ENCODE peak calls at places on chromosomes 4 and X, in six cellular contexts. Z is cardiac muscle cell, U is ascending aorta, M is HCT116, I is endothelial cell of umbilical vein, W is transverse colon. J is an unnamed sample.

GRCh38 chrX:39899876-39900787 is 197.6 kb downstream of the BCOR start:
- DNase-seq in Z (no peak), U (no peak), M (no peak), I (no peak), W (no peak), J (no peak)

GRCh38 chr4:9898596-9899345 is 117.3 kb downstream of the DRD5 start:
- DNase-seq in I (peak; percentile 9), U (no peak), W (peak; percentile 37), M (peak; percentile 35), Z (peak; percentile 79), J (peak; percentile 3)

GRCh38 chr4:9979101-9979815 is 42.0 kb downstream of the SLC2A9 start:
- DNase-seq in U (no peak), M (no peak), Z (no peak), I (no peak), W (no peak), J (no peak)

GRCh38 chrX:40471965-40472648 is 108.7 kb upstream of the ATP6AP2 start:
- DNase-seq in U (no peak), M (no peak), Z (peak; percentile 59), I (peak; percentile 14), W (peak; percentile 37), J (peak; percentile 50)

GRCh38 chrX:122517781-122518180 is 666.3 kb upstream of the GRIA3 start:
- DNase-seq in M (no peak), Z (no peak), I (no peak), W (no peak), U (no peak), J (no peak)

GRCh38 chr4:95159384-95159783 is 389.4 kb downstream of the UNC5C start:
- DNase-seq in W (no peak), M (no peak), U (no peak), Z (no peak), I (no peak), J (no peak)

GRCh38 chr4:76200771-76201224 is 12.8 kb downstream of the SCARB2 start:
- DNase-seq in W (peak; percentile 69), Z (no peak), U (no peak), I (no peak), M (no peak), J (no peak)

GRCh38 chrX:47501226-47502071 is 18.4 kb upstream of the ZNF41 start:
- DNase-seq in W (no peak), M (no peak), U (no peak), Z (peak; percentile 18), I (no peak), J (no peak)

GRCh38 chrX:18884916-18885315 is 99.0 kb downstream of the PHKA2 start:
- DNase-seq in M (no peak), I (no peak), W (no peak), Z (peak; percentile 24), U (no peak), J (no peak)

GRCh38 chr4:128355301-128355700 is 67.7 kb upstream of the PGRMC2 start:
- DNase-seq in I (peak; percentile 41), Z (no peak), U (no peak), W (no peak), M (no peak), J (no peak)

GRCh38 chr4:114921790-114922581 is 191.4 kb downstream of the NDST4 start:
- DNase-seq in M (no peak), Z (no peak), W (peak; percentile 6), I (no peak), U (no peak), J (no peak)

GRCh38 chr4:66571145-66571544 is 900.9 kb upstream of the EPHA5 start:
- DNase-seq in U (no peak), Z (no peak), W (no peak), M (no peak), I (no peak), J (no peak)

GRCh38 chr4:38601244-38601915 is 62.6 kb upstream of the KLF3 start:
- DNase-seq in I (peak; percentile 46), M (no peak), Z (no peak), U (no peak), W (no peak), J (no peak)
- H3K27ac ChIP-seq in I (no peak overlapping the region), M (no peak overlapping the region), Z (no peak overlapping the region), U (no peak overlapping the region), W (no peak overlapping the region), J (no peak overlapping the region)

GRCh38 chr4:119542575-119542974 is 86.0 kb downstream of the PDE5A start:
- DNase-seq in U (no peak), W (no peak), Z (no peak), M (no peak), I (no peak), J (no peak)
- TF ChIP-seq CTCF in U (no peak), W (no peak), Z (no peak), M (no peak), I (no peak), J (no peak)

DNA sequence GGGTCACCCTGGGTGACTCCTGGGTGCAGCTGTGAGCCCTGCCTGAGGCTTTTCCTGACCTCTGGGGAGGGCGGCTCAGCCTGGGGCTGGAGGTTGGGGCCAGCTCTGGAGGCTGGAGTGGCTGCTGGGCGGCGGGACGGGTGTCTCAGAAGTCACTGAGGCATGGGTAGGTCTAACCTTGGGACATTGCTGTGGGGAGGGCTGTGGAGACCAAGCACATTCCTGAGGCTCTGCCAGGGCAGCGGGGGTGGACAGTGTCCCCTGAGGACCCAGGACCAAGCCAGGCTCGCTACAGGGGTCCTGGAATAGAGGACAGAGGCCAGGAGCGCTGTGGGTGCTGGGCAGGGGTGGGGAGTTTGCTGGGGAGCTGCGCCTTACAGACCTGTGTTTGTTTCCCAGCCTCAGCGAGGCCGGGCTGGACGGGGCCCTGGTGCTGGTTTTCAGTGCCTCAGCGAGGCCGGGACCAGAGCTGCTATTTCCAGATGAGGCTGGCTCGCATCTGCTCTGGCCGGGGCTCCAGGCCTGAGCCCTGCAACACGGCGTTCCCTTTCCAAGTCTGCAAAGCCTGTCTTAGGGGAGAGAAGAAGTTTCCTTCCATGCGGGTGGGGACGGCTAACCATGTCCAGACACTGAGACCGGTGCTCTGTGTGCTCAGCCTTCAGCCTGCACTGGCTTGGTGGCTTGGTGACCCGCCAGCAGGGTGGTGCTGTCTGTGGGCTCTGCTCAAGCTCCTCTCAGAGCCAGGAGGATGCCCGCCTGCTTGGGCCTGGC is 3.0 kb upstream of the SLC25A6 start:
- DNase-seq in Z (no peak), U (no peak), M (no peak), I (no peak), W (no peak), J (no peak)
- H3K27ac ChIP-seq in Z (peak overlapping the region; percentile 22), U (no peak overlapping the region), M (no peak overlapping the region), I (no peak overlapping the region), W (no peak overlapping the region), J (peak overlapping the region; percentile 39)

GRCh38 chr4:186266699-186267467 is 894 bp downstream of the F11 start:
- DNase-seq in U (no peak), Z (peak; percentile 65), W (no peak), I (no peak), M (no peak), J (no peak)

GRCh38 chr4:186271279-186271678 is 5.3 kb downstream of the F11 start:
- DNase-seq in W (no peak), U (no peak), Z (no peak), M (no peak), I (no peak), J (no peak)

GRCh38 chr4:186272699-186273370 is 6.8 kb downstream of the F11 start:
- DNase-seq in U (no peak), M (no peak), Z (no peak), W (no peak), I (no peak), J (no peak)
- TF ChIP-seq CTCF in U (no peak), M (no peak), Z (no peak), W (no peak), I (no peak), J (no peak)

GRCh38 chr4:166675411-166675810 is 558.9 kb downstream of the SPOCK3 start:
- DNase-seq in I (no peak), M (no peak), Z (no peak), U (no peak), W (no peak), J (peak; percentile 20)

DNA sequence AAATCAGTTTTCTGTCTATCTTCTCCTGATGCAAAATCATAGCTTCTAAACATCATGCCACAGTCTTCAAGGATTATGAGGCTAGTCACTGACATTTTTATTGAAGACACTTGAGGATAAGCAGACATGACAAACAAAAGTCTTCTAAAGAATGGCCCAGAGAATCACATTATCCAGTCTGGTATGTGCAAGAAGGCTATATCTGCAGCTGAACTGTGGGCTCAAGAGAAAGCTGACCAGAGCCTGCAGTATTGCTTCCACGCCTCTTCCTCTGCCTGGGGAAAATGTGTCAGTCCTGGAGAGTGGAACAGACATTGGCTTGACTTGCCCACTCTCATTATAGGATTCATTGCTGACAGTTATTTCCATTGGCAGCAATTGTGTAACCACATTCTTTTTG is 553.5 kb downstream of the SPOCK3 start:
- DNase-seq in U (no peak), Z (no peak), I (no peak), M (no peak), W (no peak), J (no peak)
- H3K27ac ChIP-seq in U (no peak overlapping the region), Z (no peak overlapping the region), I (no peak overlapping the region), M (no peak overlapping the region), W (no peak overlapping the region), J (no peak overlapping the region)